ENCODE peak calls at places on chromosomes 4 and X, in eight cellular contexts. A, X, I, T, R, Y, K and J are unnamed samples.

GRCh38 chr4:120920666-120921065 is 1.9 kb downstream of the PRDM5 start:
- DNase-seq in K (no peak), I (no peak), X (no peak), R (no peak), Y (no peak), A (no peak), T (no peak), J (no peak)

GRCh38 chrX:77293331-77293995 is 153.7 kb upstream of the FGF16 start:
- DNase-seq in Y (no peak), T (no peak), A (no peak), K (no peak), R (no peak), X (no peak), I (no peak), J (no peak)

GRCh38 chr4:38523524-38524448 is 140.2 kb upstream of the KLF3 start:
- DNase-seq in I (no peak), X (no peak), A (no peak), Y (no peak), K (no peak), T (no peak), R (no peak), J (no peak)

GRCh38 chr4:111512081-111512774 is 633.0 kb upstream of the FAM241A start:
- DNase-seq in X (no peak), T (no peak), K (no peak), Y (peak), R (no peak), I (no peak), A (no peak), J (no peak)

GRCh38 chrX:15301924-15302323 is 13.5 kb downstream of the ASB11 start:
- DNase-seq in A (peak), T (no peak), Y (peak), R (no peak), K (peak), I (no peak), X (no peak), J (no peak)

GRCh38 chrX:39982927-39983326 is 114.8 kb downstream of the BCOR start:
- DNase-seq in T (no peak), I (no peak), X (no peak), A (no peak), R (no peak), Y (no peak), K (no peak), J (no peak)

GRCh38 chrX:146581981-146582712 is 227.4 kb upstream of the CXorf51B start:
- DNase-seq in R (no peak), A (no peak), Y (no peak), K (no peak), X (no peak), I (no peak), T (no peak), J (no peak)

GRCh38 chrX:20863649-20864048 is 510.6 kb upstream of the CNKSR2 start:
- DNase-seq in X (no peak), I (no peak), K (no peak), A (no peak), R (no peak), T (no peak), Y (no peak), J (no peak)

GRCh38 chrX:11787564-11787963 is 29.5 kb downstream of the MSL3 start:
- DNase-seq in K (peak), T (peak), X (peak), Y (peak), I (peak), A (peak), R (no peak), J (no peak)

GRCh38 chrX:11064276-11064675 is 46.9 kb upstream of the HCCS start:
- DNase-seq in I (no peak), Y (no peak), X (no peak), K (no peak), T (no peak), A (no peak), R (no peak), J (no peak)

GRCh38 chr4:102316585-102316984 is 28.7 kb downstream of the SLC39A8 start:
- DNase-seq in Y (no peak), R (no peak), T (no peak), X (no peak), I (no peak), A (no peak), K (no peak), J (no peak)

GRCh38 chr4:108042927-108043326 is 53.2 kb downstream of the HADH start:
- DNase-seq in X (no peak), I (no peak), K (no peak), R (no peak), A (no peak), T (no peak), Y (no peak), J (no peak)
- TF ChIP-seq CTCF in X (no peak), I (no peak), K (no peak), R (no peak), A (no peak), T (no peak), Y (no peak), J (no peak)

DNA sequence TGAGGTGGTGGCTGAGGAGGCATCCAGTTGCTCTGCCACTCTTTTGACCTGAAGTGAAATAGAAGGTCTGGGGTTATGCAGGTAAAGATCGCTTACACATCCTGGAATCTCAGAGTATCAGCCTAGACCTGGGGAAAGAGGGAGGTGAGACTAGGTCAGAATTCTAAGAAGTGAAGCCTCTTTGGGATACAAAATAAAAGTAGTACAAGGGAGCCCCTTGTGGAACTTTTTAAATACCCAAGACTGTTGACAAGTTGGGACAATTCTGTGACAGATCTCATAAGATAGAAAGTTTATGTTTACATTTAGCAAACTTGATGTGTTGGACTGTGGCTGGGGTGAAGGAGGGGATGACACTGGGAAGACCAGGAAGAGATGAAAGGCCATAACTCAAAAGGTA is 263.2 kb downstream of the SPRY1 start:
- DNase-seq in X (no peak), K (no peak), I (no peak), A (peak), R (no peak), Y (peak), T (no peak), J (no peak)
- TF ChIP-seq CTCF in X (peak), K (no peak), I (no peak), A (no peak), R (no peak), Y (peak), T (peak), J (peak)

DNA sequence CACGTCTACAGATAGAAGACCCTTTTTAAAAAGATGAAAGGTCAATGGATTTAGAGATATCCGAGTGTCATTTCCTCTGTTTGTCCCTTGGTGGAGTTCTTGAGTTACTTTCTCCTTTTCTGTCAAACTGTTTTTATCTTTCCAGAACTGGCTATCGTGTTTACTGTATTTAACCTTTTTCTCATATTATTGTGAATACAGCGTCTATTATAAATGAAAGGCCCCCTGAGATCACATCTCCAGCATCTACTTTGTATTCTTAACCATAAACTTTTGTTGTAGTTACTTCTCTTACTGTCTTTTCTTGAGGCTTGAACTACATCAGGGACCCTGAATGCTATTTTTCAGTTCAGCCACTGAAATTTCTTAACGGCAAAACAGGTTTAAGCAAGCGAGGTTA is 4.0 kb upstream of the PCDH7 start:
- DNase-seq in K (no peak), X (no peak), A (no peak), R (no peak), I (no peak), T (no peak), Y (peak), J (no peak)
- TF ChIP-seq CTCF in K (peak), X (no peak), A (no peak), R (no peak), I (no peak), T (peak), Y (peak), J (peak)

DNA sequence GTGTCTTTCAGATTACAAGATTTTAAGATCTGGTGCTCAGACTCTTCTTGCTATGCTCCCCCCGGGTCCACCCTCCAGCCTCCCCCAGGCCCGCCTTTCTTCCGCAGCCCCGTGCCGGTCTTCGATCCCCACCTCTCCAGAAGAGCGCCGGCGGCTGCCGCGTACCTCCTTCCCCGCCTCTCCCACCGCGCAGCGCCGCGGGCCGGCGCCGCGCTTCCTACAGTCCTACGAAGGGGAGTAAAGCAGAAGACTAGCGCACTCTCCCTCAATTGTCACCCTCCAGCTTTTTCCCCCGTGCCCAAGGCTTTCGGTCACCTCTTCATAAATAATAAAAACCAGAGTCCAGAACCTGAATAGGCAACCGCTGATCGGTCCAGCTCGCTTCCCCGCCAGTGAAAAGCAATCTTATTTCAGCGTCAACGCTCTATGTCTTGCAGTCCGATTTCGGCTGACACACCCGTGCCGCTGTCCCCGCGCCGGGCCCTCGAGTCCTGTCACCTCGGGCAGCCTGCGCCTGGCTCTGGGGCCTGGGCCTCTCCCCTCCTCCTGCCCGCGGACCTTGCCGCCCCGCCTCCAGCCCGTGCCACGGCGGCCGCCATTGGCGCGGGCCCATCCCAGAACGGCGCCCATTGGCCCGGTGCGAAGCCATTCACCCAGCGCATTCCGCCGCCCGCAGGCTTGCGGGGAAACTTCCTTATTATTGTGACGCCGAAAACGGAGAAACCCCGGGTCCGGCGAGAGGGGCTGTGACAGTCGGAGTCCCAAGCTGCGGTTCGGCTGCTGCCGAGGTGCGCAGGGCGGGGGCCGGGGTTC is at the start of gene HERC3:
- DNase-seq in X (peak), Y (peak), A (peak), T (peak), R (peak), I (peak), K (peak), J (peak)
- TF ChIP-seq CTCF in X (peak), Y (peak), A (no peak), T (peak), R (no peak), I (no peak), K (no peak), J (no peak)

DNA sequence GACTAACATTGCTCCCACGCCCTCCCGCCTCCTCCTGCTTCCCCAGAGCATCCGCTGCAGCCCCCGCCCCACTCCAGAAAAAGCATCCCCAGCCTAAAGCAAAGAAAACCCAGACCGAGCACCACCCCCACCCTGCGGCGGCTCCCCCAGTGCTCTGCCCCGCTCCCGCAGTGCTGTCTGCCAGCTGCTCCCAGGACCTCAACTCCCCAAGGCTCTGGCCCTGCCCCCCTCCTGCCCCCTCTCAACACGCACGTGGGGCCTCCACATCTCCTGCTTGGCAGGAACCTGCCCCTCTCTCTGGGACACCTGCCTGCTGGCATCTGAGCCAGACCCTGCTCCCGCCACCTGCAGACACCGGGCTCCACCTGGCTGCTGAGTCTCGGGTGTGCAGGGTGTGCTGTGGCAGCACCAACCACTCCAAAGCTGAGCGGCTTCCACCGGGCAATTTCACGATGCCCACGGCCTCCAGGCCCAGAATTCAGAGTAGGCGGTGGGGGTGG is 79.4 kb downstream of the FAM53A start:
- DNase-seq in T (no peak), A (peak), R (no peak), Y (no peak), K (peak), X (no peak), I (no peak), J (no peak)
- TF ChIP-seq CTCF in T (no peak), A (peak), R (no peak), Y (no peak), K (no peak), X (no peak), I (no peak), J (no peak)